ENCODE peak calls at places on chromosome 21, in five cellular contexts. Y, K, B, N and I are unnamed samples.

GRCh38 chr21:34705032-34705431 is 36.2 kb downstream of the CLIC6 start:
- DNase-seq in N (peak; percentile 48), B (no peak), K (no peak), Y (no peak), I (no peak)

GRCh38 chr21:14403681-14404318 is 20.9 kb upstream of the HSPA13 start:
- DNase-seq in Y (peak; percentile 49), N (peak; percentile 49), B (no peak), K (peak; percentile 47), I (peak; percentile 67)

GRCh38 chr21:41500931-41501381 is 7.0 kb downstream of the TMPRSS2 start:
- DNase-seq in B (no peak), K (peak; percentile 44), Y (no peak), N (no peak), I (no peak)

GRCh38 chr21:35026617-35027557 is 22.2 kb downstream of the RUNX1 start:
- DNase-seq in Y (peak; percentile 89), N (peak; percentile 18), K (peak; percentile 73), B (peak; percentile 21), I (peak; percentile 90)

GRCh38 chr21:15190412-15190811 is 125.6 kb upstream of the NRIP1 start:
- DNase-seq in N (no peak), K (no peak), B (no peak), Y (no peak), I (no peak)

GRCh38 chr21:14548751-14549150 is 2.6 kb upstream of the SAMSN1 start:
- DNase-seq in N (no peak), K (no peak), Y (no peak), B (no peak), I (no peak)

GRCh38 chr21:31714741-31715365 is 17.1 kb downstream of the SCAF4 start:
- DNase-seq in B (no peak), Y (no peak), K (no peak), N (no peak), I (no peak)

GRCh38 chr21:17775431-17776126 is 43.6 kb downstream of the C21orf91 start:
- DNase-seq in Y (no peak), K (no peak), N (no peak), B (no peak), I (no peak)

GRCh38 chr21:40337981-40338380 is 470.7 kb downstream of the PCP4 start:
- DNase-seq in B (no peak), Y (no peak), N (no peak), K (no peak), I (no peak)

GRCh38 chr21:36902793-36903192 is 63.7 kb downstream of the HLCS start:
- DNase-seq in B (no peak), N (peak; percentile 28), Y (no peak), K (no peak), I (no peak)

DNA sequence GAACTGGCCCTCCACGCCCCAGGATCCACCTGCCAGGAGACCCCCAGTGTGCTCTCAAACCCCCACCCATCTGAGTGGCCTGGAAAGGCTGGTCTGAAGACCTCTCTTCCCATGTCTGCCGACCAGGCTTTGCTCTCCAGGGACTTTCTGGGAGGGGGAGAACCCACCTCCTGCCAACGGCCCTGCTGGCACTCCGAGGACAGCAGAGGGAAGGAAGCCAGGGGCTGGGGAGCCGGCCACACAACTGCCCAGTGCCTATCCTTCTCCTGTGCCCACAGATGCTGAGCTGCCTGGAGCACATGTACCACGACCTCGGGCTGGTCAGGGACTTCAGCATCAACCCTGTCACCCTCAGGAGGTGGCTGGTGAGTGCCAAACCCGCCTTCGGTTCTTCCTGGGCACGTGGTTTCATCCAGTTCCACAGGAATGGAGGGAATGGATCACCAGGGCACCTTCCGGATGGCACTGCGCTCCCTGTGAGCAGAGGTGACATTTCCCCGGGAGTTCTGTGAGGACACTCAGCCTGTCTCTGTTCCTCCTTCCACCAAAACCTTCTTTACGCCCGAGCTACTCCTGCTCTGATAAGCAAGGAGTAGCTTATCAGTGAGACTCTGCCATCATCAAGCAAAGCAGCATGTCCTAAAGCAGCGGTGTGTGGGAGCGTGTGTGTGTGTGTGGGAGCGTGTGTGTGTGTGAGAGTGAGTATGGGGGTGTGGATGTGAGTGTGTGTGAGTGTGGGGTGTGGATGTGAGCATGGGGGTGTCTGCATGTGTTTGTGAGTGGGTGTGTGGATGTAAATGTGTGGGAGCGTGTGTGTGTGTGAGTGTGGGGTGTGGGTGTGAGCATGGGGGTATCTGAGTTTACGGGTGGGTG is 105.5 kb downstream of the PDE9A start:
- DNase-seq in B (no peak), K (no peak), N (no peak), Y (no peak), I (no peak)
- H3K36me3 ChIP-seq in B (peaks cover 52% of the 10 kb centered on the region), K (no peaks in the 10 kb centered on the region), N (no peaks in the 10 kb centered on the region), Y (no peaks in the 10 kb centered on the region), I (no peaks in the 10 kb centered on the region)

DNA sequence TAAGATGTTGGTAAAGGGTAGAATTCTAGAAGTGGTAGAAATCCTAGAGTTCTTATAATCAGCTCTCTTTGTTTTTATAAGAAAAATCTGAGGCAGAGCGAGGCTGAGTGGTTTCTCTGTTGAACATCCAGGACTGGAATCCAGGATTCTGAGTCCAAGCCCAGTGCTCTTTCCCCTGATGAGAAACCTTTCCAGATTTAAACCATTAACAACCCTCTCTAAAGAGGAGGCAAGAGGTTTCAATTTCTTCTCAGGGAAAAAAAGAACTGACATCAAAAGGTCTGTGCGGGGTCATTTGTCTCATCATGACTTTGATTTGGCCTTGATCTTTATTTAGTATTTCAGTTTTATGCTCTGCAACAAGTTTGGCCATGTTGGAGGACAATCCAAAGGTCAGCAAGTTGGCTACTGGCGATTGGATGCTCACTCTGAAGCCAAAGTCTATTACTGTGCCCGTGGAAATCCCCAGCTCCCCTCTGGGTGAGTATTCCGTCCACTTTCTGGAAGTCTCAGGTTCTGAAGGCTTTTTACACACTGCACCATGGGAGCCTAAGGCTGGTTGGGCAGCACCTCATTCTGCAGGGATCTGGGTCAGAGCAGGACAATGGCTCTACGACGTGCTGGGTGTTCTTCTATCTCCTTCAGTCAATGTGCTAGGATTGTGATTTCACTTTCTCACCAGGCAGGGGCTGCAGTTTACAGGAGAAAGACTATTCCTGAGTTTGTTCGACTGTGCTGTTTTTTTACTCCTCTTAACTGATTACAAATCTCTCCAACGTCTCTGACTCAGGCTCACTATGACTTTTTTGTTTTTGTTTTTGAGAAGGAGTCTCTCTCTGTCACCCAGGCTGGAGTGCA is 18.9 kb upstream of the CCT8 start:
- DNase-seq in B (no peak), K (no peak), N (peak; percentile 76), Y (no peak), I (no peak)
- H2AFZ ChIP-seq in B (no peak overlapping the region), K (no peak overlapping the region), N (peak overlapping the region; percentile 86), Y (peak overlapping the region; percentile 17), I (no peak overlapping the region)

DNA sequence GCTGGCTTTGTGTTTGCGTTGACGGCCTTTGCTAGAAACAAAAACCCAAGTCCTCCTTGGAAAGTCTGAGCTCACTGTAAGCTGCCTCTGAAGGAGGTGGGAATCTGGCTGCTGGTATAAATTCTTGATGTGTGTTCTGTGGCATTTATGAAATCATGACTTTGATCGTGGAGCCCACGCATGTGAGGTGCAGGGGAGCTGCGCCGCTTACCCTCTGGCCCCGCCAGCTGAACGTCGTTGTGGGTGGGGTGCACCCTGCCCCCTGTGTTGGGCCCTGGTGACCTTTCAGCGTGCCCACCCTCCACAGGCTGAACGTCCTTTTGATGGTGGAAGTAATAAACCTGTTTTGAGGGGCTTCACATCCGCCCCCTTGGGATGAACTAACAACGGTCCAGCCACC is 21.2 kb upstream of the DIP2A start:
- DNase-seq in B (no peak), Y (no peak), K (no peak), N (no peak), I (no peak)
- H3K36me3 ChIP-seq in B (peaks cover 97% of the 10 kb centered on the region), Y (peaks cover 80% of the 10 kb centered on the region), K (no peaks in the 10 kb centered on the region), N (peaks cover 20% of the 10 kb centered on the region), I (peaks cover 18% of the 10 kb centered on the region)

GRCh38 chr21:33644383-33645074 is 2.2 kb downstream of the ITSN1 start:
- DNase-seq in K (peak; percentile 57), Y (no peak), B (no peak), N (peak; percentile 89), I (no peak)

GRCh38 chr21:33642896-33643657 is 776 bp downstream of the ITSN1 start:
- DNase-seq in Y (peak; percentile 36), B (no peak), K (peak; percentile 63), N (peak; percentile 57), I (peak; percentile 55)

GRCh38 chr21:33645730-33646129 is 3.4 kb downstream of the ITSN1 start:
- DNase-seq in Y (no peak), K (no peak), N (no peak), B (no peak), I (no peak)

GRCh38 chr21:33642027-33642895 is at the start of gene ITSN1:
- DNase-seq in B (peak; percentile 100), N (peak; percentile 99), K (peak; percentile 100), Y (peak; percentile 100), I (peak; percentile 99)

DNA sequence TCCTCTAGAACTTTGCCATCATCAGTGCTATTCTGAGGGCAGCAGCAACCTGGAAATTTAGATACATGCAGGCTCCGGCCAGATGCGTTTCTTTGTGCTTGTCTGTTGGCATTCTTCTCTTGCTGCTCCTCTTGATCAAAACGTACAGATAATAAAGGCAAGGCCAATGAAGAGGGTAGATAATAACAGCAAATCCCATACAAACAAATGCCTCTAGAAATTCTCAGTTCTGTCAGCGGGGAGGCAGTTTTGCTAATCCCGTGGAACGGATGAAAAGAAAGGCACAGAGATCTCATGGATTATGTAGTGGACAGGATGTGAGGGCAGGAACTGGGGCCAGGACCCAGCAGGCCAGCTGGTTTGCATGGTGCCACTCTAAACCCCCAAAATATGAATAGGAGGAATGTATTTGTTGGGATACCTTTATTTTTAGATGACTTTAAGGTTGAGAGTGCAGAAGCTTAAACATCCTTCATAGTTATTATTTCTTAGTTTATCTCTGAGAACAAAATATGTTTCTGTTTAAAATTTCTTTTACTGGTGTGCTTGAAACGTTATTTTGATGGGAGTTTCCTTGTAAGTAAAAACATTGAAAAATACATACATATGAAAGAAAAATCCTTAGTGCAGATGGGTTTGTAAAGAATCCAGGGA is 1.5 kb downstream of the ITSN1 start:
- DNase-seq in K (peak; percentile 26), N (peak; percentile 44), Y (no peak), B (no peak), I (no peak)
- H2AFZ ChIP-seq in K (peak overlapping the region; percentile 42), N (peak overlapping the region; percentile 82), Y (peak overlapping the region; percentile 98), B (peak overlapping the region; percentile 89), I (peak overlapping the region; percentile 65)

DNA sequence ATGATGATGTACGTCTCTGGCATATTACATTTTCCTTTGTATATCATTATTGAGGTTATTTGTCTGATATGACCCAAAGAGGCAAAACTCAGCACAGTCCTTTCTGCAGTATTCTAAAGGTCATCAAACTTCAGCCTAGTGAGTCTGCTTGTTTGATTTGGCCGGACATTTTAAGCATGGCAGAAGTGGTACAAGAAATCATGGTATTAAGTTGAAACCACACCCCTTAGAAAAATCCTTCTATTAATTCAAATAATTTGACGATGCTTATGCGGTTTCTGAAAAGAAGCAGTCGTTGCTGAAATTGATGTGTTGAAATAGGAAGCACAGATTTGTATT is 5.1 kb downstream of the ETS2 start:
- DNase-seq in Y (no peak), K (no peak), B (no peak), N (no peak), I (no peak)
- H3K36me3 ChIP-seq in Y (peaks cover 78% of the 10 kb centered on the region), K (peaks cover 11% of the 10 kb centered on the region), B (peaks cover 45% of the 10 kb centered on the region), N (peaks cover 22% of the 10 kb centered on the region), I (peaks cover 52% of the 10 kb centered on the region)

GRCh38 chr21:25103500-25104207 is 503.6 kb downstream of the MRPL39 start:
- DNase-seq in B (no peak), K (no peak), N (no peak), Y (no peak), I (no peak)
- H2AFZ ChIP-seq in B (no peak overlapping the region), K (no peak overlapping the region), N (no peak overlapping the region), Y (no peak overlapping the region), I (no peak overlapping the region)

GRCh38 chr21:21997390-21998333 is 999.5 kb downstream of the NCAM2 start:
- DNase-seq in B (no peak), Y (no peak), K (peak; percentile 39), N (no peak), I (no peak)
- H3K36me3 ChIP-seq in B (no peaks in the 10 kb centered on the region), Y (no peaks in the 10 kb centered on the region), K (no peaks in the 10 kb centered on the region), N (no peaks in the 10 kb centered on the region), I (no peaks in the 10 kb centered on the region)